ENCODE peak calls at places on chromosomes 16 and 17, in five cellular contexts. One of them, this sample, is unnamed.

GRCh38 chr16:89598199-89598598 is 15.2 kb upstream of the DPEP1 start:
- DNase-seq in stomach: no peak
- DNase-seq in A549: peak
- DNase-seq in HCT116: no peak
- DNase-seq in tibial nerve: no peak
- DNase-seq in this sample: no peak

GRCh38 chr17:82963104-82963950 is 116.1 kb upstream of the METRNL start:
- DNase-seq in stomach: peak
- DNase-seq in A549: no peak
- DNase-seq in HCT116: no peak
- DNase-seq in tibial nerve: peak
- DNase-seq in this sample: peak

GRCh38 chr17:66737524-66737923 is 97.4 kb upstream of the CACNG5 start:
- DNase-seq in stomach: no peak
- DNase-seq in A549: no peak
- DNase-seq in HCT116: no peak
- DNase-seq in tibial nerve: no peak
- DNase-seq in this sample: no peak

GRCh38 chr16:66292241-66292935 is 74.1 kb upstream of the CDH5 start:
- DNase-seq in stomach: no peak
- DNase-seq in A549: no peak
- DNase-seq in HCT116: no peak
- DNase-seq in tibial nerve: no peak
- DNase-seq in this sample: no peak

GRCh38 chr17:31581491-31581890 is 190.0 kb downstream of the RAB11FIP4 start:
- DNase-seq in stomach: peak
- DNase-seq in A549: no peak
- DNase-seq in HCT116: no peak
- DNase-seq in tibial nerve: no peak
- DNase-seq in this sample: no peak

GRCh38 chr17:81094744-81095607 is 60.0 kb downstream of the BAIAP2 start:
- DNase-seq in stomach: peak
- DNase-seq in A549: peak
- DNase-seq in HCT116: peak
- DNase-seq in tibial nerve: peak
- DNase-seq in this sample: peak

GRCh38 chr16:69937465-69937951 is 13.6 kb upstream of the CLEC18A start:
- DNase-seq in stomach: no peak
- DNase-seq in A549: peak
- DNase-seq in HCT116: no peak
- DNase-seq in tibial nerve: no peak
- DNase-seq in this sample: peak

GRCh38 chr17:20267459-20267842 is 199.9 kb downstream of the LGALS9B start:
- DNase-seq in stomach: no peak
- DNase-seq in A549: no peak
- DNase-seq in HCT116: no peak
- DNase-seq in tibial nerve: no peak
- DNase-seq in this sample: no peak

GRCh38 chr16:54936086-54936978 is 5.7 kb downstream of the IRX5 start:
- DNase-seq in stomach: no peak
- DNase-seq in A549: no peak
- DNase-seq in HCT116: no peak
- DNase-seq in tibial nerve: no peak
- DNase-seq in this sample: no peak

GRCh38 chr17:18963126-18964017 is 11.4 kb downstream of the SLC5A10 start:
- DNase-seq in stomach: no peak
- DNase-seq in A549: no peak
- DNase-seq in HCT116: no peak
- DNase-seq in tibial nerve: no peak
- DNase-seq in this sample: no peak

GRCh38 chr17:65537845-65538678 is 23.4 kb downstream of the AXIN2 start:
- DNase-seq in stomach: no peak
- DNase-seq in A549: no peak
- DNase-seq in HCT116: no peak
- DNase-seq in tibial nerve: no peak
- DNase-seq in this sample: no peak

GRCh38 chr17:75271233-75271954 is 363 bp upstream of the MIF4GD start:
- DNase-seq in stomach: peak
- DNase-seq in A549: peak
- DNase-seq in HCT116: no peak
- DNase-seq in tibial nerve: peak
- DNase-seq in this sample: peak

GRCh38 chr17:75272848-75273184 is 1.8 kb upstream of the MIF4GD start:
- DNase-seq in stomach: no peak
- DNase-seq in A549: no peak
- DNase-seq in HCT116: no peak
- DNase-seq in tibial nerve: no peak
- DNase-seq in this sample: no peak

GRCh38 chr17:75270218-75270965 is 639 bp downstream of the MIF4GD start:
- DNase-seq in stomach: peak
- DNase-seq in A549: peak
- DNase-seq in HCT116: peak
- DNase-seq in tibial nerve: peak
- DNase-seq in this sample: peak

GRCh38 chr17:75271955-75272847 is 1.2 kb upstream of the MIF4GD start:
- DNase-seq in stomach: no peak
- DNase-seq in A549: no peak
- DNase-seq in HCT116: no peak
- DNase-seq in tibial nerve: no peak
- DNase-seq in this sample: peak

DNA sequence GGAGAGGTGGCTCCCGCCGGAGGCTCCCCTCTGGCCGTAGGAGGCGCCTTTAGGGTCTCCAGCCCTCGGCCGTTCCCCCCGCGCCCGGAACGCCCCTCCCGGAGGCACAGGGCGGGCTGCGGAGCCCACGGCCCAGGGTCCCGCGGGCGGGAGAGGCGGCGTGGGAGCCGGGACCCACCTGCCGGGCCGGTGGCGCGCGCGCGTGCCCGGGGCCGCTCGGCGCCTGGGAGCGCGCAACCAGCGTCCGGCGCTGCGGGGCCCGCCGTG is at the start of gene MIF4GD:
- DNase-seq in stomach: no peak
- DNase-seq in A549: no peak
- DNase-seq in HCT116: no peak
- DNase-seq in tibial nerve: no peak
- DNase-seq in this sample: no peak
- TF ChIP-seq POLR2A in stomach: no peak
- TF ChIP-seq POLR2A in A549: no peak
- TF ChIP-seq POLR2A in HCT116: no peak
- TF ChIP-seq POLR2A in tibial nerve: peak
- TF ChIP-seq POLR2A in this sample: no peak

GRCh38 chr16:67415872-67416793 is at the start of gene ZDHHC1:
- DNase-seq in stomach: peak
- DNase-seq in A549: peak
- DNase-seq in HCT116: no peak
- DNase-seq in tibial nerve: no peak
- DNase-seq in this sample: peak
- H3K27ac ChIP-seq in stomach: peak
- H3K27ac ChIP-seq in A549: peak
- H3K27ac ChIP-seq in HCT116: peak
- H3K27ac ChIP-seq in tibial nerve: peak
- H3K27ac ChIP-seq in this sample: peak

GRCh38 chr16:73047536-73048291 is at the start of gene ZFHX3:
- DNase-seq in stomach: peak
- DNase-seq in A549: no peak
- DNase-seq in HCT116: no peak
- DNase-seq in tibial nerve: peak
- DNase-seq in this sample: peak
- TF ChIP-seq POLR2A in stomach: no peak
- TF ChIP-seq POLR2A in A549: no peak
- TF ChIP-seq POLR2A in HCT116: no peak
- TF ChIP-seq POLR2A in tibial nerve: peak
- TF ChIP-seq POLR2A in this sample: peak

GRCh38 chr17:50872710-50873424 is 6.7 kb upstream of the TOB1 start:
- DNase-seq in stomach: peak
- DNase-seq in A549: no peak
- DNase-seq in HCT116: no peak
- DNase-seq in tibial nerve: no peak
- DNase-seq in this sample: peak
- H3K27ac ChIP-seq in stomach: no peak
- H3K27ac ChIP-seq in A549: no peak
- H3K27ac ChIP-seq in HCT116: no peak
- H3K27ac ChIP-seq in tibial nerve: no peak
- H3K27ac ChIP-seq in this sample: no peak

GRCh38 chr16:56793504-56793903 is 63.6 kb downstream of the NUP93 start:
- DNase-seq in stomach: no peak
- DNase-seq in A549: peak
- DNase-seq in HCT116: no peak
- DNase-seq in tibial nerve: no peak
- DNase-seq in this sample: no peak

GRCh38 chr16:56792960-56793359 is 63.0 kb downstream of the NUP93 start:
- DNase-seq in stomach: no peak
- DNase-seq in A549: no peak
- DNase-seq in HCT116: no peak
- DNase-seq in tibial nerve: no peak
- DNase-seq in this sample: no peak

GRCh38 chr16:56798955-56799354 is 66.1 kb upstream of the SLC12A3 start:
- DNase-seq in stomach: no peak
- DNase-seq in A549: no peak
- DNase-seq in HCT116: no peak
- DNase-seq in tibial nerve: no peak
- DNase-seq in this sample: no peak

GRCh38 chr16:56797861-56798260 is 67.1 kb upstream of the SLC12A3 start:
- DNase-seq in stomach: no peak
- DNase-seq in A549: no peak
- DNase-seq in HCT116: no peak
- DNase-seq in tibial nerve: no peak
- DNase-seq in this sample: no peak

DNA sequence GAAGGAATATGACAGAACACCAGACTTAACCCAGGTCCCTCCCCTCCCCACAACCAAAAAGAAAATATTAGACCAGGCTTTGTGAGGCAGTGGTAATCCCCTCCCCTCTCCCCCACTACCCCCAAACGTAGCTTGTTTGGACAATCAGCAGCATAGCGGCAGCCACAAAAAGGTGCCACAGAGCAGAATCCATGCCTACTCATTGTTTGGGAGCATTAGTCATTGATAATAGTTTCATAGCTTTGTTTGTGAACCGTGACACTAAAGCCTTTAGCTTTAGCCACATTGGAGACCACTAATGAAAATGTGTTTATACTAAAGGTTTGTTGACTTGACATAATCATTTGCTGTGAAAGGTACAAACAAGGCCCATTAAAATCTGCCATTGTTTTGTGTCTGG is 65.1 kb downstream of the NUP93 start:
- DNase-seq in stomach: no peak
- DNase-seq in A549: no peak
- DNase-seq in HCT116: no peak
- DNase-seq in tibial nerve: no peak
- DNase-seq in this sample: no peak
- TF ChIP-seq POLR2A in stomach: no peak
- TF ChIP-seq POLR2A in A549: no peak
- TF ChIP-seq POLR2A in HCT116: no peak
- TF ChIP-seq POLR2A in tibial nerve: no peak
- TF ChIP-seq POLR2A in this sample: no peak

GRCh38 chr17:42191209-42191608 is 3.1 kb downstream of the GHDC start:
- DNase-seq in stomach: no peak
- DNase-seq in A549: no peak
- DNase-seq in HCT116: no peak
- DNase-seq in tibial nerve: no peak
- DNase-seq in this sample: no peak

GRCh38 chr17:42192189-42193126 is 1.8 kb downstream of the GHDC start:
- DNase-seq in stomach: no peak
- DNase-seq in A549: no peak
- DNase-seq in HCT116: no peak
- DNase-seq in tibial nerve: no peak
- DNase-seq in this sample: no peak

GRCh38 chr17:42194133-42194899 is at the start of gene GHDC:
- DNase-seq in stomach: peak
- DNase-seq in A549: peak
- DNase-seq in HCT116: peak
- DNase-seq in tibial nerve: peak
- DNase-seq in this sample: peak

GRCh38 chr17:42190491-42191180 is 3.7 kb downstream of the GHDC start:
- DNase-seq in stomach: no peak
- DNase-seq in A549: no peak
- DNase-seq in HCT116: no peak
- DNase-seq in tibial nerve: no peak
- DNase-seq in this sample: no peak

DNA sequence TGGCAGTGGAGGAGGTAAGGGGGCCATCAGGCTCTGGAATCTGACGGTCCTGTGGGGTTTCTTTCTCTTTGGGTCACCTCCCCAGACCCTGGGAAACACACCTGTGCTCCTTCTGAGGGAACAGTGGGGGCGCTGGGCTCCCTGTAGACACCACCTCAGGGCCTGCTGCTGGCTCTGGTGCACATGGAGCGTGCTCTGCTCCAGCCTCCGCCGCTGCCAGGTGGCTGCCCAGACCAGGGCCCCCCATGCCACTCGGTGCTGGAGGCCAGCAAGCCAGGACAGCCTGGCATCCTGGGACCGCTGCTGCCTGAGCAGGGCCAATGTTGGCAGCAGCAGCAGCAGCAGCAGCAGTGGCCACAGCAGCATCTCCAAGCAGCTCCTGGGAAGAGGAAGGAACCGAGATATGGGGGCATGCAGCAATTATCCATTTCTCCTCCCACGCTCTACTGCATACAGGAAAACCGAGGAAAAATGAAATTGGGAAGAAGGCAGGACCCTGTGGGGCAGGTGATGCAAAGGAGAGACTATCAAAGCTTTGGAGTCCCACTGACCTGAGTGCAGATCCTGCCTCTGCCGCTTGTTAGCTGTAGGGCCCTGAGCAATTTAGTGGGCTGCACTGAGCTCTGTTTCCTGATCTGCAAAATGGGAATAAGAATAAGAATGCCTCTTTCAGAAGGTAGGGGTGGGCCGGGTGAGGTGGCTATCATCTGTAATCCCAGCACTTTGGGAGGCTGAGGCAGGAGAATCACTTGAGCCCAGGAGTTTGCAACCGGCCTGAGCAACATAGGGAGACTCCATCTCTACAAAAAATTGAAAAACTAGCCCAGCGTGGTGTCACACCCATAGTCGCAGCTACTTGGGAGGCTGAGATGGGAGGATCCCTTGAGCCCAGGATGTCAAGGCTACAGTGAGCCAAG is 820 bp downstream of the GHDC start:
- DNase-seq in stomach: no peak
- DNase-seq in A549: no peak
- DNase-seq in HCT116: no peak
- DNase-seq in tibial nerve: no peak
- DNase-seq in this sample: no peak
- H3K27ac ChIP-seq in stomach: peak
- H3K27ac ChIP-seq in A549: peak
- H3K27ac ChIP-seq in HCT116: peak
- H3K27ac ChIP-seq in tibial nerve: no peak
- H3K27ac ChIP-seq in this sample: peak

GRCh38 chr17:77288115-77288619 is 147.4 kb downstream of the SEC14L1 start:
- DNase-seq in stomach: no peak
- DNase-seq in A549: no peak
- DNase-seq in HCT116: no peak
- DNase-seq in tibial nerve: no peak
- DNase-seq in this sample: no peak

GRCh38 chr17:77285594-77286390 is 145.0 kb downstream of the SEC14L1 start:
- DNase-seq in stomach: peak
- DNase-seq in A549: peak
- DNase-seq in HCT116: no peak
- DNase-seq in tibial nerve: peak
- DNase-seq in this sample: peak

GRCh38 chr17:77286391-77286640 is 145.5 kb downstream of the SEC14L1 start:
- DNase-seq in stomach: no peak
- DNase-seq in A549: no peak
- DNase-seq in HCT116: no peak
- DNase-seq in tibial nerve: no peak
- DNase-seq in this sample: no peak

GRCh38 chr17:77287432-77288068 is 146.8 kb downstream of the SEC14L1 start:
- DNase-seq in stomach: peak
- DNase-seq in A549: peak
- DNase-seq in HCT116: peak
- DNase-seq in tibial nerve: no peak
- DNase-seq in this sample: peak

GRCh38 chr17:77286641-77287431 is 146.1 kb downstream of the SEC14L1 start:
- DNase-seq in stomach: peak
- DNase-seq in A549: peak
- DNase-seq in HCT116: peak
- DNase-seq in tibial nerve: no peak
- DNase-seq in this sample: peak
- TF ChIP-seq POLR2A in stomach: no peak
- TF ChIP-seq POLR2A in A549: peak
- TF ChIP-seq POLR2A in HCT116: no peak
- TF ChIP-seq POLR2A in tibial nerve: no peak
- TF ChIP-seq POLR2A in this sample: no peak